ENCODE peak calls at places on chromosomes 2 and 18, in nine cellular contexts. One of them, this sample, is unnamed.

GRCh38 chr18:13463526-13463925 is 245.0 kb downstream of the LDLRAD4 start:
- DNase-seq in osteocyte: no peak
- DNase-seq in Peyer's patch: no peak
- DNase-seq in A172: no peak
- DNase-seq in foreskin melanocyte: no peak
- DNase-seq in activated gamma-delta T cell treated with Interleukin-2 at 50 U/mL for 16 hours: no peak
- DNase-seq in dermis blood vessel endothelial cell: no peak
- DNase-seq in epithelial cell of esophagus: no peak
- DNase-seq in AG09309: no peak
- DNase-seq in this sample: no peak

GRCh38 chr2:17387591-17387990 is 130.6 kb downstream of the RAD51AP2 start:
- DNase-seq in osteocyte: no peak
- DNase-seq in Peyer's patch: no peak
- DNase-seq in A172: no peak
- DNase-seq in foreskin melanocyte: no peak
- DNase-seq in activated gamma-delta T cell treated with Interleukin-2 at 50 U/mL for 16 hours: no peak
- DNase-seq in dermis blood vessel endothelial cell: no peak
- DNase-seq in epithelial cell of esophagus: peak
- DNase-seq in AG09309: no peak
- DNase-seq in this sample: no peak

GRCh38 chr18:43396266-43396665 is 119.0 kb upstream of the SYT4 start:
- DNase-seq in osteocyte: no peak
- DNase-seq in Peyer's patch: no peak
- DNase-seq in A172: no peak
- DNase-seq in foreskin melanocyte: no peak
- DNase-seq in activated gamma-delta T cell treated with Interleukin-2 at 50 U/mL for 16 hours: no peak
- DNase-seq in dermis blood vessel endothelial cell: no peak
- DNase-seq in epithelial cell of esophagus: peak
- DNase-seq in AG09309: no peak
- DNase-seq in this sample: no peak

GRCh38 chr18:45590546-45590945 is 24.7 kb upstream of the SLC14A2 start:
- DNase-seq in osteocyte: no peak
- DNase-seq in Peyer's patch: no peak
- DNase-seq in A172: no peak
- DNase-seq in foreskin melanocyte: no peak
- DNase-seq in activated gamma-delta T cell treated with Interleukin-2 at 50 U/mL for 16 hours: no peak
- DNase-seq in dermis blood vessel endothelial cell: no peak
- DNase-seq in epithelial cell of esophagus: no peak
- DNase-seq in AG09309: no peak
- DNase-seq in this sample: no peak

GRCh38 chr18:240175-240574 is 27.7 kb downstream of the THOC1 start:
- DNase-seq in osteocyte: no peak
- DNase-seq in Peyer's patch: no peak
- DNase-seq in A172: no peak
- DNase-seq in foreskin melanocyte: no peak
- DNase-seq in activated gamma-delta T cell treated with Interleukin-2 at 50 U/mL for 16 hours: no peak
- DNase-seq in dermis blood vessel endothelial cell: no peak
- DNase-seq in epithelial cell of esophagus: no peak
- DNase-seq in AG09309: no peak
- DNase-seq in this sample: no peak

GRCh38 chr2:176491172-176491904 is 222.1 kb downstream of the MTX2 start:
- DNase-seq in osteocyte: no peak
- DNase-seq in Peyer's patch: peak
- DNase-seq in A172: peak
- DNase-seq in foreskin melanocyte: peak
- DNase-seq in activated gamma-delta T cell treated with Interleukin-2 at 50 U/mL for 16 hours: peak
- DNase-seq in dermis blood vessel endothelial cell: no peak
- DNase-seq in epithelial cell of esophagus: peak
- DNase-seq in AG09309: peak
- DNase-seq in this sample: peak

GRCh38 chr2:113812204-113812603 is 55.8 kb upstream of the SLC35F5 start:
- DNase-seq in osteocyte: no peak
- DNase-seq in Peyer's patch: no peak
- DNase-seq in A172: no peak
- DNase-seq in foreskin melanocyte: no peak
- DNase-seq in activated gamma-delta T cell treated with Interleukin-2 at 50 U/mL for 16 hours: no peak
- DNase-seq in dermis blood vessel endothelial cell: no peak
- DNase-seq in epithelial cell of esophagus: no peak
- DNase-seq in AG09309: no peak
- DNase-seq in this sample: no peak

GRCh38 chr18:34591920-34592444 is 118.1 kb upstream of the DTNA start:
- DNase-seq in osteocyte: no peak
- DNase-seq in Peyer's patch: no peak
- DNase-seq in A172: no peak
- DNase-seq in foreskin melanocyte: no peak
- DNase-seq in activated gamma-delta T cell treated with Interleukin-2 at 50 U/mL for 16 hours: no peak
- DNase-seq in dermis blood vessel endothelial cell: no peak
- DNase-seq in epithelial cell of esophagus: no peak
- DNase-seq in AG09309: no peak
- DNase-seq in this sample: no peak

GRCh38 chr2:9779572-9780264 is 63.6 kb upstream of the TAF1B start:
- DNase-seq in osteocyte: no peak
- DNase-seq in Peyer's patch: peak
- DNase-seq in A172: no peak
- DNase-seq in foreskin melanocyte: no peak
- DNase-seq in activated gamma-delta T cell treated with Interleukin-2 at 50 U/mL for 16 hours: peak
- DNase-seq in dermis blood vessel endothelial cell: no peak
- DNase-seq in epithelial cell of esophagus: no peak
- DNase-seq in AG09309: no peak
- DNase-seq in this sample: no peak

GRCh38 chr2:221614274-221614673 is 42.2 kb upstream of the EPHA4 start:
- DNase-seq in osteocyte: no peak
- DNase-seq in Peyer's patch: no peak
- DNase-seq in A172: no peak
- DNase-seq in foreskin melanocyte: no peak
- DNase-seq in activated gamma-delta T cell treated with Interleukin-2 at 50 U/mL for 16 hours: no peak
- DNase-seq in dermis blood vessel endothelial cell: no peak
- DNase-seq in epithelial cell of esophagus: no peak
- DNase-seq in AG09309: no peak
- DNase-seq in this sample: no peak

GRCh38 chr2:28271231-28271913 is 121.3 kb upstream of the FOSL2 start:
- DNase-seq in osteocyte: no peak
- DNase-seq in Peyer's patch: no peak
- DNase-seq in A172: no peak
- DNase-seq in foreskin melanocyte: no peak
- DNase-seq in activated gamma-delta T cell treated with Interleukin-2 at 50 U/mL for 16 hours: no peak
- DNase-seq in dermis blood vessel endothelial cell: no peak
- DNase-seq in epithelial cell of esophagus: no peak
- DNase-seq in AG09309: no peak
- DNase-seq in this sample: no peak

GRCh38 chr18:73690222-73690621 is 457.4 kb downstream of the FBXO15 start:
- DNase-seq in osteocyte: no peak
- DNase-seq in Peyer's patch: no peak
- DNase-seq in A172: no peak
- DNase-seq in foreskin melanocyte: no peak
- DNase-seq in activated gamma-delta T cell treated with Interleukin-2 at 50 U/mL for 16 hours: no peak
- DNase-seq in dermis blood vessel endothelial cell: peak
- DNase-seq in epithelial cell of esophagus: no peak
- DNase-seq in AG09309: no peak
- DNase-seq in this sample: no peak

GRCh38 chr18:57803119-57803969 is at the start of gene ATP8B1:
- DNase-seq in osteocyte: peak
- DNase-seq in Peyer's patch: no peak
- DNase-seq in A172: peak
- DNase-seq in foreskin melanocyte: no peak
- DNase-seq in activated gamma-delta T cell treated with Interleukin-2 at 50 U/mL for 16 hours: no peak
- DNase-seq in dermis blood vessel endothelial cell: peak
- DNase-seq in epithelial cell of esophagus: peak
- DNase-seq in AG09309: no peak
- DNase-seq in this sample: peak

GRCh38 chr2:38591152-38591551 is 11.6 kb downstream of the HNRNPLL start:
- DNase-seq in osteocyte: no peak
- DNase-seq in Peyer's patch: no peak
- DNase-seq in A172: no peak
- DNase-seq in foreskin melanocyte: no peak
- DNase-seq in activated gamma-delta T cell treated with Interleukin-2 at 50 U/mL for 16 hours: no peak
- DNase-seq in dermis blood vessel endothelial cell: no peak
- DNase-seq in epithelial cell of esophagus: no peak
- DNase-seq in AG09309: no peak
- DNase-seq in this sample: no peak

This sample was measured in stomach.